ENCODE peak calls at places on chromosome 17, in four cellular contexts. J is GM20000, S is activated B cell treated with CpG ODN at 0.5 μM for 24 hours, H is PC-3. F is an unnamed sample.

GRCh38 chr17:65553646-65554567 is 7.5 kb downstream of the AXIN2 start:
- DNase-seq in J (no peak), S (no peak), H (no peak), F (no peak)

GRCh38 chr17:80942360-80943345 is 49.0 kb upstream of the CHMP6 start:
- DNase-seq in J (no peak), S (no peak), H (no peak), F (no peak)

GRCh38 chr17:31697838-31698237 is 161.2 kb downstream of the COPRS start:
- DNase-seq in J (no peak), S (no peak), H (no peak), F (no peak)

GRCh38 chr17:64240741-64241347 is 22.2 kb downstream of the TEX2 start:
- DNase-seq in J (no peak), S (no peak), H (peak), F (no peak)

GRCh38 chr17:38621538-38621937 is 15.8 kb upstream of the SRCIN1 start:
- DNase-seq in J (no peak), S (no peak), H (no peak), F (no peak)

GRCh38 chr17:35460354-35460851 is 11.8 kb upstream of the SLFN13 start:
- DNase-seq in J (peak), S (peak), H (peak), F (no peak)

GRCh38 chr17:44932526-44933097 is 15.0 kb downstream of the KIF18B start:
- DNase-seq in J (no peak), S (no peak), H (no peak), F (peak)

GRCh38 chr17:61410100-61410551 is 10.5 kb downstream of the TBX2 start:
- DNase-seq in J (peak), S (no peak), H (no peak), F (no peak)

GRCh38 chr17:2416010-2416734 is 15.3 kb upstream of the MNT start:
- DNase-seq in J (peak), S (peak), H (peak), F (peak)

GRCh38 chr17:32596666-32597065 is 109.9 kb downstream of the CDK5R1 start:
- DNase-seq in J (peak), S (no peak), H (no peak), F (peak)

GRCh38 chr17:75011788-75012319 is 616 bp upstream of the MRPL58 start:
- DNase-seq in J (peak), S (no peak), H (peak), F (peak)

GRCh38 chr17:79090503-79091372 is 16.1 kb downstream of the ENGASE start:
- DNase-seq in J (no peak), S (no peak), H (no peak), F (no peak)
- TF ChIP-seq CTCF in J (no peak), S (no peak), H (peak), F (no peak)

DNA sequence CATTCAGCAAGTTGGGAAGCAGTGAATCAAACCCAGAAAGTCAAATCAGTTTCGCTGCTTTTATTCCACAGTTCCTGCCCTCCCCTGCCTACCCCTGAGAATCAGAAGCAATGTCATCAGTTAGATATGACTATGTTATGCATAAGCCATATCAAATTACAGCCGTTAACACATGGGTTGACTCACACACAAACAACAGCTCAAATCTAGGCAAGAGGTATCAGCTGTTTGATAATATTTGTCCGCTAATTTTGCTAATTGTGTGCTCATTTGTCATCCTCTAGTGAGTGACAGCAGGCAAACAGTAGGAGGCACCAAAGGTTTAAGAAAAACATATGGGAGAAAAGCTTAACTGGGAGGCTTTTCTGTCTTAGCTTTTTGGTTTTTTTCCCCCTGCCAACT is 327.4 kb upstream of the CCL2 start:
- DNase-seq in J (peak), S (no peak), H (peak), F (no peak)
- TF ChIP-seq CTCF in J (peak), S (no peak), H (peak), F (peak)

GRCh38 chr17:47687748-47688147 is 6.2 kb upstream of the TBKBP1 start:
- DNase-seq in J (no peak), S (no peak), H (no peak), F (no peak)

GRCh38 chr17:47686661-47687327 is 7.2 kb upstream of the TBKBP1 start:
- DNase-seq in J (no peak), S (no peak), H (no peak), F (no peak)

GRCh38 chr17:47685556-47686275 is 8.2 kb upstream of the TBKBP1 start:
- DNase-seq in J (no peak), S (no peak), H (no peak), F (no peak)

GRCh38 chr17:47687328-47687690 is 6.7 kb upstream of the TBKBP1 start:
- DNase-seq in J (no peak), S (no peak), H (no peak), F (no peak)

GRCh38 chr17:47686276-47686635 is 7.7 kb upstream of the TBKBP1 start:
- DNase-seq in J (no peak), S (no peak), H (no peak), F (no peak)
- TF ChIP-seq CTCF in J (no peak), S (no peak), H (no peak), F (no peak)

DNA sequence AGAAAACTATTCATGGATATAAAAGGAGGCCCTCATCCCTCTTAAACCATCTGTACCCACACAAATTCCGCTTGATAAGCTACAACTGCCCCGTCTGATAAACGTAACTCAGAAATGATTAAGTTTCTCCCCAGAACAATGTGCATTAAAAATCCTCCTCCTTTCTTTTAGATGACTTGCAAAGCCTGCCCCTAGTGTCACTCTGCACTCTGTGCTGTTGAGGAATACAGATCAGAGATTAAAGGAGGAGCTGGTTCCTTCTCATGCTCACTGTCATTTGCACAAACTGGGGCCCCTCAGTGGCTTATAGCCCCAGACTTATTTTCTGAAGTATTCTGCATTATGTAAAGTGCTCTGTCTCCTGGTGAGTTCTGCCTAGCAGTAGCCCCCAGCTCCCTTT is 33.3 kb downstream of the CDRT15 start:
- DNase-seq in J (no peak), S (no peak), H (peak), F (no peak)
- TF ChIP-seq CTCF in J (no peak), S (no peak), H (peak), F (no peak)

GRCh38 chr17:7748098-7748775 is 30.7 kb downstream of the DNAH2 start:
- DNase-seq in J (no peak), S (no peak), H (no peak), F (no peak)
- TF ChIP-seq CTCF in J (no peak), S (no peak), H (no peak), F (no peak)

GRCh38 chr17:8905256-8905778 is 37.8 kb upstream of the PIK3R6 start:
- DNase-seq in J (no peak), S (no peak), H (no peak), F (no peak)
- TF ChIP-seq CTCF in J (no peak), S (no peak), H (no peak), F (no peak)

GRCh38 chr17:8189711-8190477 is at the start of gene BORCS6:
- DNase-seq in J (peak), S (peak), H (peak), F (peak)
- TF ChIP-seq CTCF in J (no peak), S (no peak), H (peak), F (no peak)

F was measured in D721Med.